ENCODE peak calls at places on chromosomes 7 and 10, in seven cellular contexts. N is fibroblast of the conjunctiva; M is activated CD4-positive, CD25-positive, alpha-beta regulatory T cell; A is CD14-positive monocyte; K is NCI-H460; D is SK-MEL-5; B is left colon. F is an unnamed sample.

GRCh38 chr7:42407828-42408227 is 170.8 kb upstream of the GLI3 start:
- DNase-seq in N (no peak), M (no peak), A (no peak), K (no peak), D (peak), B (no peak), F (no peak)

GRCh38 chr10:23413629-23414089 is 25.2 kb upstream of the OTUD1 start:
- DNase-seq in N (no peak), M (no peak), A (no peak), K (no peak), D (no peak), B (no peak), F (no peak)

GRCh38 chr10:27600915-27601314 is 96.8 kb downstream of the RAB18 start:
- DNase-seq in N (no peak), M (no peak), A (no peak), K (no peak), D (no peak), B (no peak), F (no peak)

GRCh38 chr10:28202941-28203352 is 99.9 kb downstream of the MPP7 start:
- DNase-seq in N (no peak), M (no peak), A (no peak), K (no peak), D (no peak), B (no peak), F (no peak)

GRCh38 chr7:130491841-130492518 is at the start of gene MEST:
- DNase-seq in N (no peak), M (no peak), A (no peak), K (no peak), D (no peak), B (no peak), F (peak)

GRCh38 chr7:134802762-134803161 is 23.3 kb downstream of the CALD1 start:
- DNase-seq in N (no peak), M (no peak), A (no peak), K (no peak), D (no peak), B (no peak), F (no peak)

GRCh38 chr10:45501791-45502190 is 127.8 kb downstream of the ALOX5 start:
- DNase-seq in N (no peak), M (no peak), A (no peak), K (no peak), D (no peak), B (no peak), F (no peak)

GRCh38 chr7:84447636-84448293 is 253.2 kb upstream of the SEMA3A start:
- DNase-seq in N (no peak), M (no peak), A (no peak), K (no peak), D (no peak), B (no peak), F (no peak)

GRCh38 chr10:74652664-74653063 is 173.7 kb upstream of the KAT6B start:
- DNase-seq in N (no peak), M (no peak), A (no peak), K (no peak), D (no peak), B (no peak), F (no peak)

GRCh38 chr7:37083311-37084096 is 359.2 kb upstream of the AOAH start:
- DNase-seq in N (peak), M (no peak), A (no peak), K (no peak), D (no peak), B (peak), F (no peak)

GRCh38 chr10:48470115-48470892 is 134.6 kb downstream of the ARHGAP22 start:
- DNase-seq in N (no peak), M (no peak), A (peak), K (no peak), D (no peak), B (no peak), F (peak)